ENCODE peak calls at places on chromosome 12, in eight cellular contexts. One of them, this sample, is unnamed.

GRCh38 chr12:113862570-113863454 is 103.3 kb downstream of the RBM19 start:
- DNase-seq in tibial artery: no peak
- DNase-seq in PC-3: no peak
- DNase-seq in cardiac fibroblast: peak
- DNase-seq in testis: peak
- DNase-seq in HFFc6: peak
- DNase-seq in mesothelial cell of epicardium: no peak
- DNase-seq in Peyer's patch: no peak
- DNase-seq in this sample: peak

GRCh38 chr12:121530600-121531355 is 50.0 kb downstream of the KDM2B start:
- DNase-seq in tibial artery: peak
- DNase-seq in PC-3: peak
- DNase-seq in cardiac fibroblast: peak
- DNase-seq in testis: peak
- DNase-seq in HFFc6: peak
- DNase-seq in mesothelial cell of epicardium: no peak
- DNase-seq in Peyer's patch: no peak
- DNase-seq in this sample: peak

GRCh38 chr12:116996058-116996457 is 85.3 kb downstream of the FBXW8 start:
- DNase-seq in tibial artery: no peak
- DNase-seq in PC-3: no peak
- DNase-seq in cardiac fibroblast: peak
- DNase-seq in testis: no peak
- DNase-seq in HFFc6: no peak
- DNase-seq in mesothelial cell of epicardium: no peak
- DNase-seq in Peyer's patch: no peak
- DNase-seq in this sample: no peak

GRCh38 chr12:116343331-116343884 is 65.9 kb upstream of the MED13L start:
- DNase-seq in tibial artery: no peak
- DNase-seq in PC-3: no peak
- DNase-seq in cardiac fibroblast: no peak
- DNase-seq in testis: no peak
- DNase-seq in HFFc6: no peak
- DNase-seq in mesothelial cell of epicardium: no peak
- DNase-seq in Peyer's patch: no peak
- DNase-seq in this sample: no peak

GRCh38 chr12:121939992-121940766 is 21.8 kb downstream of the CFAP251 start:
- DNase-seq in tibial artery: no peak
- DNase-seq in PC-3: no peak
- DNase-seq in cardiac fibroblast: no peak
- DNase-seq in testis: no peak
- DNase-seq in HFFc6: no peak
- DNase-seq in mesothelial cell of epicardium: no peak
- DNase-seq in Peyer's patch: no peak
- DNase-seq in this sample: no peak

GRCh38 chr12:83018063-83018462 is 331.4 kb downstream of the TMTC2 start:
- DNase-seq in tibial artery: no peak
- DNase-seq in PC-3: no peak
- DNase-seq in cardiac fibroblast: no peak
- DNase-seq in testis: no peak
- DNase-seq in HFFc6: no peak
- DNase-seq in mesothelial cell of epicardium: no peak
- DNase-seq in Peyer's patch: no peak
- DNase-seq in this sample: no peak

GRCh38 chr12:541676-542289 is 82.0 kb downstream of the B4GALNT3 start:
- DNase-seq in tibial artery: no peak
- DNase-seq in PC-3: peak
- DNase-seq in cardiac fibroblast: no peak
- DNase-seq in testis: peak
- DNase-seq in HFFc6: no peak
- DNase-seq in mesothelial cell of epicardium: no peak
- DNase-seq in Peyer's patch: no peak
- DNase-seq in this sample: no peak

GRCh38 chr12:122366685-122367475 is 55.6 kb downstream of the CLIP1 start:
- DNase-seq in tibial artery: no peak
- DNase-seq in PC-3: peak
- DNase-seq in cardiac fibroblast: peak
- DNase-seq in testis: peak
- DNase-seq in HFFc6: peak
- DNase-seq in mesothelial cell of epicardium: no peak
- DNase-seq in Peyer's patch: no peak
- DNase-seq in this sample: no peak

GRCh38 chr12:118302053-118302452 is 70.7 kb downstream of the TAOK3 start:
- DNase-seq in tibial artery: no peak
- DNase-seq in PC-3: peak
- DNase-seq in cardiac fibroblast: peak
- DNase-seq in testis: no peak
- DNase-seq in HFFc6: peak
- DNase-seq in mesothelial cell of epicardium: no peak
- DNase-seq in Peyer's patch: no peak
- DNase-seq in this sample: no peak

GRCh38 chr12:120012067-120012621 is 23.1 kb downstream of the BICDL1 start:
- DNase-seq in tibial artery: no peak
- DNase-seq in PC-3: peak
- DNase-seq in cardiac fibroblast: peak
- DNase-seq in testis: no peak
- DNase-seq in HFFc6: peak
- DNase-seq in mesothelial cell of epicardium: no peak
- DNase-seq in Peyer's patch: no peak
- DNase-seq in this sample: peak

GRCh38 chr12:49647280-49647679 is 23.9 kb downstream of the PRPF40B start:
- DNase-seq in tibial artery: no peak
- DNase-seq in PC-3: no peak
- DNase-seq in cardiac fibroblast: no peak
- DNase-seq in testis: no peak
- DNase-seq in HFFc6: no peak
- DNase-seq in mesothelial cell of epicardium: no peak
- DNase-seq in Peyer's patch: no peak
- DNase-seq in this sample: no peak

GRCh38 chr12:104480012-104480411 is 23.3 kb downstream of the CHST11 start:
- DNase-seq in tibial artery: no peak
- DNase-seq in PC-3: no peak
- DNase-seq in cardiac fibroblast: no peak
- DNase-seq in testis: no peak
- DNase-seq in HFFc6: no peak
- DNase-seq in mesothelial cell of epicardium: no peak
- DNase-seq in Peyer's patch: no peak
- DNase-seq in this sample: no peak

GRCh38 chr12:120158351-120158750 is 36.2 kb downstream of the GCN1 start:
- DNase-seq in tibial artery: no peak
- DNase-seq in PC-3: no peak
- DNase-seq in cardiac fibroblast: no peak
- DNase-seq in testis: no peak
- DNase-seq in HFFc6: no peak
- DNase-seq in mesothelial cell of epicardium: no peak
- DNase-seq in Peyer's patch: no peak
- DNase-seq in this sample: no peak

GRCh38 chr12:21659383-21659782 is 1.7 kb upstream of the LDHB start:
- DNase-seq in tibial artery: no peak
- DNase-seq in PC-3: peak
- DNase-seq in cardiac fibroblast: no peak
- DNase-seq in testis: no peak
- DNase-seq in HFFc6: no peak
- DNase-seq in mesothelial cell of epicardium: no peak
- DNase-seq in Peyer's patch: no peak
- DNase-seq in this sample: no peak
- TF ChIP-seq CTCF in tibial artery: no peak
- TF ChIP-seq CTCF in PC-3: peak
- TF ChIP-seq CTCF in cardiac fibroblast: peak
- TF ChIP-seq CTCF in testis: peak
- TF ChIP-seq CTCF in HFFc6: peak
- TF ChIP-seq CTCF in mesothelial cell of epicardium: peak
- TF ChIP-seq CTCF in Peyer's patch: no peak
- TF ChIP-seq CTCF in this sample: no peak

GRCh38 chr12:70839544-70839943 is 81.0 kb downstream of the PTPRR start:
- DNase-seq in tibial artery: no peak
- DNase-seq in PC-3: no peak
- DNase-seq in cardiac fibroblast: no peak
- DNase-seq in testis: no peak
- DNase-seq in HFFc6: no peak
- DNase-seq in mesothelial cell of epicardium: no peak
- DNase-seq in Peyer's patch: no peak
- DNase-seq in this sample: no peak
- TF ChIP-seq CTCF in tibial artery: no peak
- TF ChIP-seq CTCF in PC-3: peak
- TF ChIP-seq CTCF in cardiac fibroblast: no peak
- TF ChIP-seq CTCF in testis: no peak
- TF ChIP-seq CTCF in HFFc6: no peak
- TF ChIP-seq CTCF in mesothelial cell of epicardium: no peak
- TF ChIP-seq CTCF in Peyer's patch: peak
- TF ChIP-seq CTCF in this sample: no peak

GRCh38 chr12:126346087-126346486 is 1280.9 kb downstream of the AACS start:
- DNase-seq in tibial artery: no peak
- DNase-seq in PC-3: no peak
- DNase-seq in cardiac fibroblast: no peak
- DNase-seq in testis: no peak
- DNase-seq in HFFc6: no peak
- DNase-seq in mesothelial cell of epicardium: no peak
- DNase-seq in Peyer's patch: no peak
- DNase-seq in this sample: no peak
- TF ChIP-seq CTCF in tibial artery: no peak
- TF ChIP-seq CTCF in PC-3: no peak
- TF ChIP-seq CTCF in cardiac fibroblast: no peak
- TF ChIP-seq CTCF in testis: no peak
- TF ChIP-seq CTCF in HFFc6: no peak
- TF ChIP-seq CTCF in mesothelial cell of epicardium: no peak
- TF ChIP-seq CTCF in Peyer's patch: no peak
- TF ChIP-seq CTCF in this sample: no peak

DNA sequence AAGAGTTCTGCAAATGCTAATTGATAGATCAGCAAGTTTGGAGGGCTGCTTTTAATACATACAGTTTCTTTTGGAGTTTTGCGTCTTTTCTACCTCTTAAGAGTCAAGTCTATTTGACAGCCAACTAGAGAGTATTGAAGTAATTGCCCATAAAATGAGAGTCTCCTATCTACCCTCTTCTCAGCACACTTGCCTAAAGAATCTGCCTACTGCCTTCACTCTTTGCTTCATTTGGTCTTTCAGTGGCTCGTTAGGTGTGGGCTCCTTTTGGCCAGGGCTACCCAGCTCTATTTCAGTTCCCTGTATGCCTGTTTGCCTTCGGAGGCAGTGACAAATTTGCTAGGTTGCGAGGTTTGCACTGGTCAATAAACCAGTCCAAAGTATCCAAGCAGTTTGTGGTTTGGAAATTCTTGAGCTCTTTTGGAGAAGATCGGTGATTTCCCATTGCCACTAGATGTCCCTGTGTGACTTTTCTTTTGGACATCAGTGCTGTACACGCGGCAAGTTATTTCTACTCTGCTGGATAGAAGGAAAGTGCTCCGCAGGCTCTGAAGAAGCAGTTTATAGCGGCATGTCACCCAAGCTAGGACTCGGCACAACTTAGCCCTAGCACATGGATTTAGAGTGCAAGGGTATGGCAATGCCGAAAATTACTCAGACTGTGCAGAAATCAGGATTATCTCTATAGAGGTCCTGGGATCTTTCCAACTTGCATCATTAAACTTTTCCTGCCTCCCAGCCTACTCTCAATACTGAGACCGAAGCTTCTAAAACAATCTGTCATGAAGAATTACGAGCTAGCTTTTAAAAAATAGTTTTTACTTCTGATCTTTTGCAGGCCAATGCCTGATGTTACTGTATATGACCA is 38.6 kb downstream of the MGST1 start:
- DNase-seq in tibial artery: no peak
- DNase-seq in PC-3: peak
- DNase-seq in cardiac fibroblast: peak
- DNase-seq in testis: peak
- DNase-seq in HFFc6: peak
- DNase-seq in mesothelial cell of epicardium: no peak
- DNase-seq in Peyer's patch: no peak
- DNase-seq in this sample: no peak
- TF ChIP-seq CTCF in tibial artery: peak
- TF ChIP-seq CTCF in PC-3: peak
- TF ChIP-seq CTCF in cardiac fibroblast: peak
- TF ChIP-seq CTCF in testis: peak
- TF ChIP-seq CTCF in HFFc6: peak
- TF ChIP-seq CTCF in mesothelial cell of epicardium: no peak
- TF ChIP-seq CTCF in Peyer's patch: peak
- TF ChIP-seq CTCF in this sample: peak

DNA sequence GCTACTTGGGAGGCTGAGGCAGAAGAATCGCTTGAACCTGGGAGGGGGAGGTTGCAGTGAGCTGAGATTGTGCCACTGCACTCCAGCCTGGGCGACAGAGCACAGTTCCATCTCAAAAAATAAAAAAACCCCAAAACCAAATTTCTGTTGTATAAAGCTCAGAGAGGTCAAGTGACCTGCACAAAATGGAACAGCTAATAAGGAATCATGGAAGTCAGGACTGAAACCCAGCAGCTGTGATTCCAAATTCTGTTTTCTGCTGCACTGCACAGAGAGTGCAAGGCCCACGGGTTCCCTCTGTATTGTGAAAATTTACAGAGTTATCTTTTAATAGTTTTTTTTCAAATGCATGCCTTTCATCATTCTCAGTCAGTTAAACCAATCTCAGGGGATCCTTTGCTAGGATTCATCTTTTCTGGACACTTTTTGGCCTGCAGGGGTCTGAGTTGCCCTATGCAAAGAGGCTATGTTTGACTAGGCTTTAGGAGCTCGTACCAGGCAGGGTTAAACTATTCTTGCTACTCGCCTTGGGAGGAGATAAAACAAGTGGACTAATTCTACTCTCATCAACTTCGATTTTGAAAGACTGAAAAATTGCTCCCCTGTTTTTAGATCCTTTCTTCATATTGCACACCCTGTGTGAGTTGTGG is 26.1 kb upstream of the AACS start:
- DNase-seq in tibial artery: no peak
- DNase-seq in PC-3: no peak
- DNase-seq in cardiac fibroblast: peak
- DNase-seq in testis: no peak
- DNase-seq in HFFc6: no peak
- DNase-seq in mesothelial cell of epicardium: no peak
- DNase-seq in Peyer's patch: no peak
- DNase-seq in this sample: no peak
- TF ChIP-seq CTCF in tibial artery: no peak
- TF ChIP-seq CTCF in PC-3: peak
- TF ChIP-seq CTCF in cardiac fibroblast: no peak
- TF ChIP-seq CTCF in testis: no peak
- TF ChIP-seq CTCF in HFFc6: peak
- TF ChIP-seq CTCF in mesothelial cell of epicardium: no peak
- TF ChIP-seq CTCF in Peyer's patch: no peak
- TF ChIP-seq CTCF in this sample: no peak